ENCODE peak calls at places on chromosomes 12 and 14, in four cellular contexts. A is K562, O is HepG2, L is GM12878. I is an unnamed sample.

GRCh38 chr14:49057838-49058510 is 528.2 kb downstream of the RPS29 start:
- DNase-seq in O (peak), L (no peak), A (no peak), I (no peak)

GRCh38 chr12:81809829-81810595 is 50.9 kb upstream of the PPFIA2 start:
- DNase-seq in L (peak), O (no peak), A (no peak), I (no peak)

GRCh38 chr12:16619537-16619936 is 13.6 kb upstream of the LMO3 start:
- DNase-seq in A (no peak), L (no peak), O (no peak), I (no peak)

GRCh38 chr12:88896958-88897357 is 316.7 kb upstream of the KITLG start:
- DNase-seq in A (no peak), O (no peak), L (no peak), I (no peak)

GRCh38 chr12:753401-754237 is 1.2 kb downstream of the WNK1 start:
- DNase-seq in L (no peak), A (peak), O (no peak), I (peak)

GRCh38 chr14:47959753-47960152 is 284.3 kb upstream of the MDGA2 start:
- DNase-seq in O (no peak), L (no peak), A (no peak), I (no peak)

GRCh38 chr14:64213853-64214570 is 80.2 kb downstream of the ESR2 start:
- DNase-seq in O (no peak), A (no peak), L (no peak), I (no peak)

GRCh38 chr14:60631842-60632241 is 17.4 kb downstream of the SIX1 start:
- DNase-seq in A (no peak), L (no peak), O (no peak), I (no peak)

GRCh38 chr12:60335765-60336164 is 739.9 kb downstream of the SLC16A7 start:
- DNase-seq in O (no peak), A (no peak), L (no peak), I (no peak)

GRCh38 chr14:100135784-100136183 is 23.7 kb downstream of the DEGS2 start:
- DNase-seq in O (no peak), L (no peak), A (no peak), I (no peak)

GRCh38 chr12:46342562-46343033 is 30.0 kb downstream of the SLC38A2 start:
- DNase-seq in A (no peak), O (peak), L (no peak), I (peak)

GRCh38 chr12:113136990-113137511 is 1.5 kb upstream of the RASAL1 start:
- DNase-seq in L (no peak), O (no peak), A (no peak), I (no peak)

GRCh38 chr12:52417742-52418141 is 11.6 kb upstream of the KRT82 start:
- DNase-seq in A (no peak), O (no peak), L (no peak), I (no peak)

GRCh38 chr14:23208286-23208685 is 24.8 kb upstream of the SLC7A8 start:
- DNase-seq in L (no peak), O (no peak), A (no peak), I (no peak)

GRCh38 chr14:91897121-91897701 is 29.9 kb upstream of the TC2N start:
- DNase-seq in L (no peak), O (no peak), A (no peak), I (no peak)

GRCh38 chr14:67393689-67394088 is 18.3 kb downstream of the PLEK2 start:
- DNase-seq in A (no peak), L (no peak), O (no peak), I (no peak)

GRCh38 chr14:102949801-102950451 is 27.5 kb downstream of the AMN start:
- DNase-seq in O (no peak), L (no peak), A (no peak), I (no peak)

GRCh38 chr12:49524660-49525324 is 14.0 kb upstream of the KCNH3 start:
- DNase-seq in O (no peak), L (no peak), A (no peak), I (no peak)

GRCh38 chr14:55129428-55130193 is 559 bp downstream of the LGALS3 start:
- DNase-seq in O (peak), L (no peak), A (peak), I (no peak)

GRCh38 chr12:104258476-104259067 is 43.0 kb downstream of the TXNRD1 start:
- DNase-seq in L (no peak), O (no peak), A (no peak), I (no peak)

GRCh38 chr12:68538722-68539614 is 71.7 kb upstream of the RAP1B start:
- DNase-seq in O (no peak), A (peak), L (peak), I (no peak)

GRCh38 chr14:89813485-89814080 is 140.9 kb downstream of the EFCAB11 start:
- DNase-seq in L (no peak), O (no peak), A (no peak), I (no peak)

GRCh38 chr14:52906141-52906601 is 44.7 kb downstream of the FERMT2 start:
- DNase-seq in L (no peak), A (no peak), O (no peak), I (no peak)

GRCh38 chr12:54378791-54379400 is 5.6 kb downstream of the ZNF385A start:
- DNase-seq in A (peak), O (peak), L (no peak), I (peak)

GRCh38 chr12:130608132-130608531 is 108.0 kb downstream of the RIMBP2 start:
- DNase-seq in O (no peak), L (no peak), A (no peak), I (no peak)

GRCh38 chr12:26878661-26879119 is 45.7 kb upstream of the ITPR2 start:
- DNase-seq in O (no peak), L (no peak), A (no peak), I (no peak)

GRCh38 chr12:81888341-81888740 is 129.2 kb upstream of the PPFIA2 start:
- DNase-seq in O (no peak), L (no peak), A (no peak), I (no peak)

GRCh38 chr14:36493761-36494160 is 26.3 kb downstream of the NKX2-1 start:
- DNase-seq in L (no peak), O (no peak), A (no peak), I (no peak)

GRCh38 chr12:91272456-91273063 is 89.9 kb upstream of the DCN start:
- DNase-seq in L (no peak), O (no peak), A (no peak), I (no peak)

GRCh38 chr12:59973515-59973914 is 377.7 kb downstream of the SLC16A7 start:
- DNase-seq in O (no peak), L (no peak), A (no peak), I (no peak)

GRCh38 chr14:21399311-21399870 is 15.6 kb upstream of the SUPT16H start:
- DNase-seq in A (no peak), L (no peak), O (no peak), I (no peak)

GRCh38 chr14:98189077-98189476 is 1082.9 kb downstream of the BCL11B start:
- DNase-seq in A (no peak), O (no peak), L (no peak), I (no peak)

GRCh38 chr12:123232472-123232806 is 502 bp downstream of the MPHOSPH9 start:
- DNase-seq in O (no peak), L (no peak), A (no peak), I (no peak)

GRCh38 chr12:54404061-54405004 is 14.7 kb downstream of the ITGA5 start:
- DNase-seq in O (peak), A (peak), L (no peak), I (peak)

GRCh38 chr12:20339060-20339459 is 29.3 kb upstream of the PDE3A start:
- DNase-seq in A (no peak), L (no peak), O (no peak), I (no peak)
- TF ChIP-seq FOXM1 in A (no peak), L (no peak), O (no peak), I (no peak)

GRCh38 chr12:47824198-47824597 is 4.5 kb upstream of the HDAC7 start:
- DNase-seq in L (no peak), O (no peak), A (no peak), I (no peak)

GRCh38 chr12:47824629-47825028 is 4.9 kb upstream of the HDAC7 start:
- DNase-seq in A (no peak), L (no peak), O (no peak), I (no peak)

GRCh38 chr12:47823422-47824086 is 3.9 kb upstream of the HDAC7 start:
- DNase-seq in L (no peak), O (no peak), A (no peak), I (no peak)

GRCh38 chr12:47822863-47823262 is 3.2 kb upstream of the HDAC7 start:
- DNase-seq in A (no peak), O (no peak), L (no peak), I (no peak)

DNA sequence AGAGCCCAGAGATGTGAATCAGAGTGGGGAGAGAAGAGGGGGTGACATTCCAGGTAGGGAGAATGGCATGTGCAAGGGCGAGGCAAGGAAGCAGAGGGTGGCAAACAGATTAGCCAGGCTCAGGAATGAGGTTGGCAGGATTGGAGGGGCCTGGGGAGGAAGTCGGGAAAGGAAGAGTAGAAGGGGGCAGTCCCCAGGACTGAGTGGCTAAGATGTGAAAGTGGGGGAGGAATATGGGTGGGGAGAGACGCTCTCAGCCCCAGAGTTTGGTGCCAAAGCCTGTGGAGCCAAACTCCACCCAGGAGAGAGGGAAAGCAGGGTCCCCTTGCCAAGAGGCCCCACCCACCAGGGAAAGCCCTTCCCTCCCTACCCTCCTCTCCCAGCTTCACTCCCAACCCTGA is 5.5 kb upstream of the HDAC7 start:
- DNase-seq in O (no peak), L (no peak), A (no peak), I (no peak)
- TF ChIP-seq FOXK2 in O (no peak), L (no peak), A (no peak), I (no peak)

GRCh38 chr12:96908170-96908675 is 1.2 kb downstream of the NEDD1 start:
- DNase-seq in A (no peak), L (no peak), O (no peak), I (no peak)
- TF ChIP-seq FOXM1 in A (no peak), L (no peak), O (no peak), I (no peak)

GRCh38 chr14:26888592-26888991 is 290.8 kb upstream of the NOVA1 start:
- DNase-seq in A (no peak), L (no peak), O (no peak), I (no peak)

GRCh38 chr14:26887842-26888241 is 290.0 kb upstream of the NOVA1 start:
- DNase-seq in A (no peak), O (no peak), L (no peak), I (no peak)
- TF ChIP-seq FOXK2 in A (no peak), O (no peak), L (no peak), I (no peak)

DNA sequence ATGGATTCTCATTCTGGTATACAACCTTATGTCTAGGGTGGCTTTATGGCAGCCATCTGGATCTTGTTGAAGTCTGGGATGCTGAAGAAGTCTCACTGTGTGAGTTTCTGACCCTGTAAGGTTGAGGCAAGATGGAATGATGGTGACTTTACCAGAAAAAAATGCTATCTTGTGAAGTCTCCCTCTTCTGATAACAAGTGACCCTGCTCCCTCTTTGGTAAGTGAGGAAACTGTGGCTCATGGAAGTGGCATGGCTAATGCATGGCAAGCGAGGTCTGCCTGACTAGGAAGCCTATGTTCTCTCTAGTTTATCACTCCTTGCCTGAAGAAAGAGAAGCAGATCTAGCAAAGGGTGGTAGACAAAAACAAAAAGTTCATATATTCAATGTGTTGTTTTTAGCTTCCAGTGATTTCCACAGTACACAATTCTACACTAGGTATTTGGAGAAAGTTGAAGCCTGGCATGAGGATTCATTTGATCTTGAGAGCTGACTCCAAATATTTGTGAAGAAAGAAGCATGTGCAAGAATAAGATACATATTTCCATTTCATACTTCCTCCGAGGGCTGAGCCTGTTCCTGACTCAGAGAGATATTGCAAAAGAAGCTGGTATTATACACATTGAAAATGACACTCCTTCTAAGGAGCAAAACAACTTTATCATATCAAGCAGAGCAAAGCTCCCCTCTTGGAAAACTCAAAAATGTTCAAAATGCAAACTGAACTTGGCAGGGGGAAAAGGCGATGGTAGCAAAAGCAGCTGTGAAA is 63.6 kb downstream of the HELB start:
- DNase-seq in L (no peak), O (no peak), A (no peak), I (no peak)
- TF ChIP-seq FOXM1 in L (no peak), O (no peak), A (no peak), I (no peak)

DNA sequence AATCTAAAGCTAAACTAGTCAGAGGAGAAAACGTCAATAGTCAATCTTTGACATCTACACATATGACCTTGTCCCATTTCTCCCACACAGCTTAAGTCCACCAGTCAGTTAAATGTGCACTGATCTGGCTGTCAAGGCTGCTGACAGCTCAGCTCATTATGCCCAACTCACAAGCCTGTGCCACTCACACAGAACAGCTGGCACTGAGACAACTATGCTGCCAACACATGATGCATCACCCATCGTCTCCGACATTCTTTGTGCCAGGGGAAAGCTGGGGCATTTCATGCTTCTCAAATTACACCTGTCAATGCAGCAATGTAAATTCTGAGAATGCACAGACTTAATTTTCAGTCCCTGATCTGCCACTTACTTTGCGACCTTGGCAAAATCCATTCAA is 25.3 kb downstream of the GNS start:
- DNase-seq in O (no peak), A (no peak), L (no peak), I (no peak)
- TF ChIP-seq FOXK2 in O (no peak), A (no peak), L (no peak), I (no peak)